ENCODE peak calls at places on chromosomes 2 and 18, in ten cellular contexts. Z, Y, A, P, T, J, E, M, W and G are unnamed samples. For H3K36me3 and H3K9me3, the result is how much of the 10 kb centered on the place peaks cover.

GRCh38 chr18:21972281-21972680 is 197.1 kb upstream of the GATA6 start:
- DNase-seq in Z (no peak), Y (no peak), A (no peak), P (no peak), T (no peak), J (no peak), E (no peak), M (no peak), W (no peak), G (no peak)

GRCh38 chr2:128689971-128690370 is 371.3 kb upstream of the HS6ST1 start:
- DNase-seq in Z (no peak), Y (no peak), A (no peak), P (no peak), T (no peak), J (no peak), E (no peak), M (no peak), W (peak), G (no peak)

GRCh38 chr2:35973132-35973736 is 382.3 kb upstream of the CRIM1 start:
- DNase-seq in Z (no peak), Y (peak), A (no peak), P (no peak), T (peak), J (no peak), E (peak), M (no peak), W (no peak), G (peak)

GRCh38 chr2:216094701-216095100 is 13.0 kb downstream of the TMEM169 start:
- DNase-seq in Z (no peak), Y (no peak), A (no peak), P (no peak), T (no peak), J (no peak), E (no peak), M (no peak), W (no peak), G (no peak)

GRCh38 chr2:181471783-181472182 is 14.6 kb downstream of the ITGA4 start:
- DNase-seq in Z (no peak), Y (no peak), A (no peak), P (no peak), T (no peak), J (peak), E (no peak), M (no peak), W (no peak), G (no peak)

GRCh38 chr2:120564213-120565094 is 171.2 kb upstream of the GLI2 start:
- DNase-seq in Z (no peak), Y (peak), A (no peak), P (no peak), T (no peak), J (no peak), E (no peak), M (no peak), W (peak), G (no peak)

GRCh38 chr18:75216212-75216925 is 5.8 kb downstream of the TSHZ1 start:
- DNase-seq in Z (no peak), Y (no peak), A (no peak), P (no peak), T (no peak), J (peak), E (no peak), M (no peak), W (no peak), G (no peak)

GRCh38 chr2:60290534-60290933 is 262.9 kb downstream of the BCL11A start:
- DNase-seq in Z (no peak), Y (no peak), A (no peak), P (no peak), T (no peak), J (no peak), E (no peak), M (no peak), W (no peak), G (no peak)

GRCh38 chr2:23635666-23636340 is 250.8 kb downstream of the KLHL29 start:
- DNase-seq in Z (no peak), Y (no peak), A (no peak), P (no peak), T (no peak), J (no peak), E (no peak), M (no peak), W (no peak), G (no peak)

GRCh38 chr2:176772816-176773215 is 439.8 kb upstream of the HNRNPA3 start:
- DNase-seq in Z (no peak), Y (no peak), A (no peak), P (no peak), T (no peak), J (no peak), E (no peak), M (no peak), W (no peak), G (no peak)

GRCh38 chr2:165833156-165833555 is 39.1 kb upstream of the GALNT3 start:
- DNase-seq in Z (no peak), Y (no peak), A (no peak), P (no peak), T (no peak), J (no peak), E (peak), M (no peak), W (no peak), G (no peak)

GRCh38 chr2:26640331-26640745 is 828 bp downstream of the CIB4 start:
- DNase-seq in Z (no peak), Y (no peak), A (no peak), P (peak), T (no peak), J (no peak), E (peak), M (no peak), W (peak), G (peak)

GRCh38 chr2:111982822-111983221 is 72.2 kb upstream of the TMEM87B start:
- DNase-seq in Z (no peak), Y (no peak), A (no peak), P (no peak), T (no peak), J (no peak), E (no peak), M (no peak), W (no peak), G (no peak)

GRCh38 chr2:119385465-119385864 is 18.7 kb downstream of the DBI start:
- DNase-seq in Z (no peak), Y (no peak), A (no peak), P (no peak), T (no peak), J (no peak), E (no peak), M (no peak), W (no peak), G (no peak)

GRCh38 chr18:12692206-12692605 is 10.3 kb downstream of the CEP76 start:
- DNase-seq in Z (no peak), Y (no peak), A (no peak), P (no peak), T (no peak), J (no peak), E (no peak), M (no peak), W (no peak), G (no peak)

GRCh38 chr2:37415128-37415817 is 70.8 kb downstream of the QPCT start:
- DNase-seq in Z (no peak), Y (no peak), A (no peak), P (no peak), T (no peak), J (no peak), E (peak), M (no peak), W (peak), G (peak)

GRCh38 chr2:156935611-156936010 is 321.9 kb upstream of the GALNT5 start:
- DNase-seq in Z (no peak), Y (peak), A (no peak), P (no peak), T (no peak), J (no peak), E (no peak), M (no peak), W (no peak), G (no peak)

GRCh38 chr18:47577520-47577919 is 326.1 kb upstream of the SKOR2 start:
- DNase-seq in Z (no peak), Y (peak), A (no peak), P (no peak), T (no peak), J (no peak), E (no peak), M (no peak), W (no peak), G (no peak)

GRCh38 chr2:160940699-160941098 is 219.5 kb upstream of the TANK start:
- DNase-seq in Z (no peak), Y (no peak), A (no peak), P (no peak), T (no peak), J (no peak), E (no peak), M (no peak), W (no peak), G (no peak)

GRCh38 chr2:115484483-115484882 is 1042.0 kb downstream of the DPP10 start:
- DNase-seq in Z (no peak), Y (no peak), A (no peak), P (no peak), T (no peak), J (no peak), E (no peak), M (no peak), W (no peak), G (no peak)

GRCh38 chr18:27688581-27688980 is 488.3 kb downstream of the CDH2 start:
- DNase-seq in Z (no peak), Y (no peak), A (no peak), P (no peak), T (no peak), J (no peak), E (no peak), M (no peak), W (no peak), G (no peak)

GRCh38 chr2:113861740-113862139 is 28.1 kb upstream of the ACTR3 start:
- DNase-seq in Z (no peak), Y (no peak), A (no peak), P (no peak), T (no peak), J (no peak), E (no peak), M (no peak), W (no peak), G (no peak)

GRCh38 chr2:28665041-28665704 is 86.5 kb upstream of the PPP1CB start:
- DNase-seq in Z (peak), Y (peak), A (no peak), P (peak), T (no peak), J (no peak), E (peak), M (peak), W (no peak), G (no peak)

GRCh38 chr2:188176626-188177025 is 115.0 kb upstream of the GULP1 start:
- DNase-seq in Z (no peak), Y (no peak), A (no peak), P (no peak), T (no peak), J (no peak), E (no peak), M (no peak), W (no peak), G (no peak)
- H3K36me3 ChIP-seq in Z (under half), Y (under half), A (under half), P (under half), T (under half), J (under half), E (under half), M (under half), W (under half), G (under half)

DNA sequence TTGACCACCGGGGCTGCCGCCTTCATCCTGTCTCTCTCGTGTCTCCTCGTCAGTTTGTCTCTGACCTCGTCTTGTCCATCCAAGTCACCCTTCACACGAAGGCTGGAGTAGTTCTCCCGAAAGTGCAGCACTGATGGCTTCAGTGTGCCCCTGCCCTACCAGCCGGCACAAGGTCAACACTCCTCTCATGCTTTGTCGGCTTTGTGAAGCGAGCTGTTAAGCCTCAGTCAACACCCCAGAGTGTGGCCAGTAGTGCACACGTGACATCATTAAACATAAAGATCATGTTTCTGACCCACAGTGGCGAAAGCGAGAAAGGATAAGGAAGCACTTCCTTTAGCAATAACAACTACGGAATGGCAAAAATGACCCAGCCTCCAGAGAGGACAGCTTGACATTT is 23.2 kb downstream of the ACKR3 start:
- DNase-seq in Z (no peak), Y (no peak), A (no peak), P (no peak), T (no peak), J (no peak), E (peak), M (no peak), W (no peak), G (peak)
- H3K9me3 ChIP-seq in Z (under half), Y (under half), A (under half), P (under half), T (under half), J (under half), E (under half), M (under half), W (under half), G (under half)

GRCh38 chr2:8643238-8643995 is 38.4 kb upstream of the ID2 start:
- DNase-seq in Z (no peak), Y (no peak), A (no peak), P (no peak), T (no peak), J (no peak), E (no peak), M (no peak), W (no peak), G (no peak)

GRCh38 chr2:8644605-8645175 is 37.2 kb upstream of the ID2 start:
- DNase-seq in Z (no peak), Y (no peak), A (no peak), P (peak), T (no peak), J (no peak), E (no peak), M (peak), W (peak), G (no peak)

GRCh38 chr2:8642332-8643078 is 39.4 kb upstream of the ID2 start:
- DNase-seq in Z (no peak), Y (peak), A (no peak), P (no peak), T (no peak), J (no peak), E (no peak), M (no peak), W (no peak), G (no peak)

GRCh38 chr2:8645176-8645831 is 36.6 kb upstream of the ID2 start:
- DNase-seq in Z (no peak), Y (no peak), A (no peak), P (no peak), T (no peak), J (no peak), E (no peak), M (peak), W (no peak), G (no peak)

DNA sequence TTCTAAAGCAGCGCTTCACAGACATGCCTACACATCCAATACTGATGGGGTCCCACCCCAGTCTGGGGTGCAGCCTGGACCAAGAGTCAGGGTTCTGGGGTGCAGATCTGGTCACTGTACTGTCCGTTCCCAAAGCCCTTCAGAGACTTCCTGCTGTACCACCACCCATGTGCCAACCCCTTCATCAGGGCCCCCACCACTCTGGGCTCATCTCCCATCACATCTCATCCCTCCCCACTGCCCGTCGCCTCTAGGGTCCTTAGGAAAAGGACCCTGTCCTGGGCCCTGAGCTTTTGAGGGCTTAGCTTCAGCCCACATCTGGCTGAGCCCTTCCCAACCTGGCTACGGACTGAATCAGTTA is 37.9 kb upstream of the ID2 start:
- DNase-seq in Z (no peak), Y (no peak), A (no peak), P (no peak), T (no peak), J (no peak), E (no peak), M (peak), W (no peak), G (no peak)
- H3K4me3 ChIP-seq in Z (no peak), Y (no peak), A (no peak), P (no peak), T (no peak), J (no peak), E (no peak), M (no peak), W (no peak), G (no peak)

GRCh38 chr2:27653397-27653796 is 10.0 kb downstream of the SUPT7L start:
- DNase-seq in Z (no peak), Y (no peak), A (no peak), P (no peak), T (no peak), J (no peak), E (no peak), M (no peak), W (no peak), G (no peak)

GRCh38 chr2:27652341-27652740 is 11.1 kb downstream of the SUPT7L start:
- DNase-seq in Z (no peak), Y (no peak), A (no peak), P (no peak), T (no peak), J (no peak), E (no peak), M (no peak), W (no peak), G (no peak)

GRCh38 chr2:27651056-27651455 is 12.4 kb downstream of the SUPT7L start:
- DNase-seq in Z (no peak), Y (no peak), A (no peak), P (no peak), T (no peak), J (no peak), E (no peak), M (no peak), W (no peak), G (no peak)

GRCh38 chr2:27655155-27655951 is 8.1 kb downstream of the SUPT7L start:
- DNase-seq in Z (no peak), Y (peak), A (no peak), P (no peak), T (no peak), J (no peak), E (peak), M (no peak), W (no peak), G (no peak)

DNA sequence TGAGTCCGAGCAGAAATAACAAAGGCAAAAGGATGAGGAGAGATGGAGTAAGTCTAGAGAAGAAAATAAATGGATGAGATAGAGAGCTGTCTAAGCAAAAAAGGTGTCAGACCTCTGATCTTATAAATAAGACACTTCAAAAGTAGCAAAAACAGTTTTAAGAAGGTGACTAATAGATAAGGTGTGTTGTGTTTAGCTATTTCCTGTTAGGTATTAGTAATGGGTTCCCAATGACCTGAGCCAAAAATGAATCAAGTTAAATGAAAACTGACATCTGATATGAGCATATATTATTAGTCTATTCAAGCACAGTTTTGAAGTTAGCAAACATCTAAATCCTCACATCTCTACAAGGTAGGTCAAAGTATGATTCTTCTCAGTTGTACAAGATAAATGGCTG is 10.6 kb downstream of the SUPT7L start:
- DNase-seq in Z (no peak), Y (no peak), A (no peak), P (no peak), T (no peak), J (no peak), E (no peak), M (no peak), W (no peak), G (no peak)
- H3K36me3 ChIP-seq in Z (half or more), Y (under half), A (under half), P (under half), T (half or more), J (half or more), E (under half), M (half or more), W (half or more), G (half or more)

GRCh38 chr2:4516362-4516761 is 813.0 kb downstream of the DCDC2C start:
- DNase-seq in Z (no peak), Y (no peak), A (no peak), P (no peak), T (no peak), J (no peak), E (no peak), M (no peak), W (no peak), G (no peak)
- H3K9me3 ChIP-seq in Z (under half), Y (under half), A (under half), P (under half), T (under half), J (under half), E (under half), M (under half), W (under half), G (under half)